ENCODE peak calls at places on chromosomes 2 and 18, in nine cellular contexts. C, Q, V, M, R, Y, B, F and S are unnamed samples.

GRCh38 chr2:237125967-237126366 is 40.3 kb downstream of the COPS8 start:
- DNase-seq in C (no peak), Q (no peak), V (no peak), M (no peak), R (no peak), Y (no peak), B (no peak), F (no peak), S (no peak)

GRCh38 chr2:117850015-117850414 is 35.5 kb downstream of the DDX18 start:
- DNase-seq in C (no peak), Q (no peak), V (no peak), M (no peak), R (peak), Y (no peak), B (no peak), F (no peak), S (no peak)

GRCh38 chr18:23690505-23691068 is 1.3 kb downstream of the LAMA3 start:
- DNase-seq in C (no peak), Q (no peak), V (no peak), M (no peak), R (peak), Y (no peak), B (no peak), F (peak), S (no peak)

GRCh38 chr2:8654041-8654440 is 27.8 kb upstream of the ID2 start:
- DNase-seq in C (no peak), Q (no peak), V (no peak), M (no peak), R (no peak), Y (no peak), B (no peak), F (no peak), S (no peak)

GRCh38 chr18:32383040-32383819 is 87.5 kb downstream of the GAREM1 start:
- DNase-seq in C (peak), Q (peak), V (peak), M (no peak), R (no peak), Y (no peak), B (no peak), F (no peak), S (peak)

GRCh38 chr2:223855426-223855825 is 18.0 kb upstream of the AP1S3 start:
- DNase-seq in C (no peak), Q (no peak), V (no peak), M (no peak), R (no peak), Y (no peak), B (no peak), F (no peak), S (no peak)

GRCh38 chr18:75962177-75962576 is 532.9 kb downstream of the ZNF516 start:
- DNase-seq in C (no peak), Q (no peak), V (no peak), M (no peak), R (no peak), Y (no peak), B (no peak), F (no peak), S (no peak)

GRCh38 chr2:69012310-69013122 is 463 bp upstream of the ANTXR1 start:
- DNase-seq in C (no peak), Q (peak), V (peak), M (no peak), R (peak), Y (peak), B (no peak), F (peak), S (peak)

GRCh38 chr2:189291460-189291859 is 111.9 kb upstream of the COL5A2 start:
- DNase-seq in C (no peak), Q (no peak), V (no peak), M (no peak), R (no peak), Y (no peak), B (no peak), F (no peak), S (no peak)

GRCh38 chr2:214103199-214104001 is 307.5 kb upstream of the VWC2L start:
- DNase-seq in C (no peak), Q (peak), V (no peak), M (no peak), R (no peak), Y (no peak), B (no peak), F (no peak), S (peak)

GRCh38 chr2:229752970-229753729 is 38.8 kb upstream of the DNER start:
- DNase-seq in C (no peak), Q (no peak), V (no peak), M (no peak), R (peak), Y (no peak), B (no peak), F (no peak), S (peak)

GRCh38 chr2:168654724-168655123 is 147.7 kb upstream of the NOSTRIN start:
- DNase-seq in C (no peak), Q (no peak), V (no peak), M (no peak), R (no peak), Y (no peak), B (no peak), F (no peak), S (no peak)

GRCh38 chr2:183903026-183903425 is 695.3 kb upstream of the ZNF804A start:
- DNase-seq in C (no peak), Q (peak), V (no peak), M (no peak), R (no peak), Y (no peak), B (no peak), F (no peak), S (no peak)

GRCh38 chr2:42754021-42754775 is 9.7 kb downstream of the OXER1 start:
- DNase-seq in C (peak), Q (no peak), V (no peak), M (no peak), R (no peak), Y (peak), B (no peak), F (peak), S (no peak)

GRCh38 chr2:222866358-222866960 is 5.6 kb downstream of the ACSL3 start:
- DNase-seq in C (no peak), Q (no peak), V (no peak), M (no peak), R (peak), Y (no peak), B (no peak), F (no peak), S (no peak)

GRCh38 chr2:35163948-35164347 is 1191.6 kb upstream of the CRIM1 start:
- DNase-seq in C (no peak), Q (no peak), V (no peak), M (no peak), R (no peak), Y (no peak), B (no peak), F (no peak), S (no peak)

DNA sequence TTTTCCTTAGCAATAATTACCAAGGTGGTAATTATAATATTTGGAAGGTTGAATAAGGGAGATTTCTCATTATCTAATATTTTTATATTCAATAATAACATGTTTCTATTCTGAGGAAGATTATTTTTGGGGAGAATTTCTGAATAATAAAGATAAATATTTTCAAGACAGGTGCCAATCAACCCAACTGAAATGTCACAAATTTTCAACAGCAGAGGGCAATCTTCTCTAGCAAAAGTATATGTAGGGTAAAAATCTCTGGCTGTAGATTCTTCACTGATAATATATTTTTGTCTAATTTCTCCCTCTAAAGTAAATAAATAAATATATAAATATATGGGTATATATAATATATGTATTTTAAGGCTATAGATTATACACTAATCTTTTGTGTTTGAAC is 1187.2 kb upstream of the CRIM1 start:
- DNase-seq in C (no peak), Q (peak), V (no peak), M (no peak), R (peak), Y (no peak), B (no peak), F (no peak), S (peak)
- TF ChIP-seq CTCF in C (no peak), Q (no peak), V (no peak), M (no peak), R (peak), Y (no peak), B (peak), F (no peak), S (peak)

DNA sequence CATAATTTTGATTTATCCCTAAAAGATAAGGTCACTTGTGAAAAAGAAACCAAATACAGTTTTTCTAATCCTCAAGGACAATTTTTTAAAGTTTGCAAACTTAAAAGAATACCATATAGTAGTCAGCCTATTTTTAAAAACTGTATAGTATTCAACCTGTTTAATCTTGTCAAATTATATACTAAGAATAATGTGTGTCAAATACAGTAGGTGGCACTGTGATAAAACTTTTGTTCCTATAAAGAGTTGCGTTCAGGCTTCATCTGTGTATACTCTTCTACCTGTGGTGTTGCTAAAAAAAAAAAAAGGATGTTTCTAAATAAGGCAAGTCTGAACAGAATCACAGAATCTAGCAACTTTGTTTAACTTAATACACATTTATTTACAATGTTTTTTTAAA is 68.6 kb downstream of the CCDC138 start:
- DNase-seq in C (peak), Q (peak), V (no peak), M (no peak), R (peak), Y (no peak), B (no peak), F (no peak), S (peak)
- TF ChIP-seq CTCF in C (peak), Q (peak), V (peak), M (no peak), R (no peak), Y (peak), B (peak), F (no peak), S (peak)

GRCh38 chr2:119350311-119350998 is 16.2 kb downstream of the C2orf76 start:
- DNase-seq in C (no peak), Q (peak), V (no peak), M (no peak), R (peak), Y (no peak), B (no peak), F (peak), S (no peak)
- TF ChIP-seq CTCF in C (no peak), Q (peak), V (no peak), M (no peak), R (peak), Y (no peak), B (no peak), F (no peak), S (no peak)

GRCh38 chr2:239966848-239967136 is 58.4 kb downstream of the NDUFA10 start:
- DNase-seq in C (peak), Q (no peak), V (no peak), M (no peak), R (no peak), Y (no peak), B (no peak), F (no peak), S (no peak)

GRCh38 chr2:239966029-239966847 is 58.9 kb downstream of the NDUFA10 start:
- DNase-seq in C (peak), Q (peak), V (no peak), M (no peak), R (no peak), Y (no peak), B (no peak), F (no peak), S (no peak)

GRCh38 chr2:239964399-239965185 is 60.5 kb downstream of the NDUFA10 start:
- DNase-seq in C (no peak), Q (no peak), V (no peak), M (no peak), R (peak), Y (no peak), B (no peak), F (no peak), S (no peak)

GRCh38 chr2:239963646-239964205 is 61.4 kb downstream of the NDUFA10 start:
- DNase-seq in C (no peak), Q (no peak), V (no peak), M (no peak), R (no peak), Y (no peak), B (no peak), F (no peak), S (no peak)

GRCh38 chr2:239965318-239965717 is 59.8 kb downstream of the NDUFA10 start:
- DNase-seq in C (no peak), Q (no peak), V (no peak), M (no peak), R (peak), Y (no peak), B (no peak), F (no peak), S (no peak)
- TF ChIP-seq CTCF in C (no peak), Q (no peak), V (no peak), M (no peak), R (no peak), Y (no peak), B (no peak), F (no peak), S (no peak)

GRCh38 chr18:1513519-1513918 is 608.8 kb downstream of the ADCYAP1 start:
- DNase-seq in C (no peak), Q (no peak), V (no peak), M (no peak), R (no peak), Y (no peak), B (no peak), F (no peak), S (no peak)
- TF ChIP-seq CTCF in C (no peak), Q (no peak), V (no peak), M (no peak), R (no peak), Y (no peak), B (peak), F (no peak), S (peak)

GRCh38 chr18:9831046-9831722 is 54.6 kb upstream of the TXNDC2 start:
- DNase-seq in C (no peak), Q (no peak), V (no peak), M (no peak), R (no peak), Y (no peak), B (no peak), F (no peak), S (no peak)
- TF ChIP-seq CTCF in C (no peak), Q (no peak), V (no peak), M (peak), R (no peak), Y (no peak), B (no peak), F (peak), S (no peak)